ENCODE peak calls at places on chromosomes 1 and 21, in ten cellular contexts. M is HS-5; P is CD8-positive, alpha-beta memory T cell; A is left ventricle myocardium inferior; X is heart right ventricle; R is cardiac fibroblast; N is iPS-NIHi11; G is ecto neural progenitor cell; C is psoas muscle; Q is mucosa of descending colon. K is an unnamed sample.
A peak's percentile ranks its signal among the peaks of the same experiment; 100 is the strongest.

GRCh38 chr1:17149771-17150170 is 30.5 kb upstream of the PADI2 start:
- DNase-seq in M (no peak), P (no peak), A (no peak), X (no peak), R (no peak), N (no peak), G (no peak), C (no peak), Q (no peak), K (no peak)

GRCh38 chr1:203408485-203409229 is 57.7 kb upstream of the FMOD start:
- DNase-seq in M (no peak), P (no peak), A (peak; percentile 76), X (peak; percentile 74), R (peak; percentile 64), N (no peak), G (no peak), C (peak; percentile 83), Q (peak; percentile 70), K (peak; percentile 61)

GRCh38 chr1:67338642-67339041 is 31.0 kb downstream of the IL12RB2 start:
- DNase-seq in M (no peak), P (no peak), A (no peak), X (no peak), R (no peak), N (no peak), G (no peak), C (no peak), Q (no peak), K (no peak)

GRCh38 chr1:167173516-167174184 is 47.0 kb upstream of the POU2F1 start:
- DNase-seq in M (no peak), P (no peak), A (no peak), X (no peak), R (peak; percentile 19), N (no peak), G (no peak), C (no peak), Q (no peak), K (no peak)

GRCh38 chr1:223253916-223254315 is 110.1 kb downstream of the SUSD4 start:
- DNase-seq in M (no peak), P (no peak), A (no peak), X (no peak), R (no peak), N (no peak), G (no peak), C (no peak), Q (no peak), K (no peak)

GRCh38 chr1:2330511-2331199 is 60.7 kb downstream of the MORN1 start:
- DNase-seq in M (no peak), P (no peak), A (no peak), X (no peak), R (peak; percentile 81), N (no peak), G (no peak), C (peak; percentile 82), Q (no peak), K (no peak)

GRCh38 chr1:2482588-2482987 is 6.5 kb downstream of the PLCH2 start:
- DNase-seq in M (no peak), P (no peak), A (no peak), X (no peak), R (no peak), N (peak; percentile 76), G (no peak), C (no peak), Q (no peak), K (no peak)

GRCh38 chr1:62891961-62892562 is 108.1 kb downstream of the ATG4C start:
- DNase-seq in M (no peak), P (no peak), A (no peak), X (no peak), R (no peak), N (no peak), G (no peak), C (no peak), Q (no peak), K (no peak)

GRCh38 chr21:42630626-42631025 is 22.8 kb upstream of the PDE9A start:
- DNase-seq in M (no peak), P (no peak), A (no peak), X (no peak), R (no peak), N (no peak), G (no peak), C (no peak), Q (no peak), K (no peak)

GRCh38 chr1:50976111-50976889 is 6.3 kb downstream of the CDKN2C start:
- DNase-seq in M (no peak), P (no peak), A (no peak), X (no peak), R (no peak), N (peak; percentile 46), G (peak; percentile 49), C (no peak), Q (no peak), K (no peak)

GRCh38 chr1:227939791-227940771 is 7.7 kb downstream of the WNT9A start:
- DNase-seq in M (no peak), P (no peak), A (no peak), X (no peak), R (no peak), N (no peak), G (peak; percentile 39), C (no peak), Q (no peak), K (no peak)

GRCh38 chr1:79044974-79045650 is 38.6 kb upstream of the ADGRL4 start:
- DNase-seq in M (no peak), P (no peak), A (no peak), X (no peak), R (no peak), N (no peak), G (peak; percentile 52), C (no peak), Q (no peak), K (no peak)

GRCh38 chr1:53337499-53337898 is 9.6 kb upstream of the LRP8 start:
- DNase-seq in M (no peak), P (no peak), A (no peak), X (no peak), R (no peak), N (no peak), G (no peak), C (no peak), Q (no peak), K (no peak)

GRCh38 chr1:84550826-84551225 is 23.4 kb downstream of the CTBS start:
- DNase-seq in M (no peak), P (no peak), A (no peak), X (no peak), R (peak; percentile 45), N (no peak), G (no peak), C (no peak), Q (no peak), K (no peak)

GRCh38 chr1:20074725-20075171 is 4.8 kb downstream of the PLA2G5 start:
- DNase-seq in M (no peak), P (no peak), A (no peak), X (no peak), R (peak; percentile 54), N (no peak), G (peak; percentile 29), C (no peak), Q (no peak), K (no peak)

GRCh38 chr1:34983700-34984355 is 1.3 kb downstream of the TMEM35B start:
- DNase-seq in M (no peak), P (no peak), A (no peak), X (no peak), R (peak; percentile 34), N (no peak), G (no peak), C (no peak), Q (peak; percentile 5), K (no peak)

GRCh38 chr1:180294711-180295110 is 64.6 kb downstream of the LHX4 start:
- DNase-seq in M (no peak), P (no peak), A (no peak), X (no peak), R (no peak), N (no peak), G (no peak), C (no peak), Q (no peak), K (no peak)

GRCh38 chr1:198492872-198493271 is 47.6 kb downstream of the ATP6V1G3 start:
- DNase-seq in M (peak; percentile 84), P (no peak), A (no peak), X (no peak), R (peak; percentile 86), N (no peak), G (no peak), C (no peak), Q (no peak), K (no peak)

GRCh38 chr1:228350831-228351781 is 55.5 kb downstream of the TRIM11 start:
- DNase-seq in M (no peak), P (no peak), A (peak; percentile 13), X (peak; percentile 11), R (no peak), N (no peak), G (no peak), C (peak; percentile 15), Q (no peak), K (no peak)

GRCh38 chr1:210360852-210361477 is 32.3 kb downstream of the HHAT start:
- DNase-seq in M (no peak), P (no peak), A (no peak), X (no peak), R (peak; percentile 73), N (peak; percentile 40), G (no peak), C (no peak), Q (no peak), K (no peak)

GRCh38 chr1:162872981-162873380 is 12.0 kb upstream of the CCDC190 start:
- DNase-seq in M (no peak), P (no peak), A (no peak), X (no peak), R (peak; percentile 68), N (no peak), G (no peak), C (no peak), Q (no peak), K (no peak)

GRCh38 chr1:6059866-6060265 is 14.2 kb downstream of the KCNAB2 start:
- DNase-seq in M (no peak), P (no peak), A (no peak), X (no peak), R (no peak), N (no peak), G (no peak), C (no peak), Q (no peak), K (no peak)

GRCh38 chr1:231628207-231628876 is 1.8 kb downstream of the DISC1 start:
- DNase-seq in M (peak; percentile 49), P (no peak), A (no peak), X (no peak), R (peak; percentile 16), N (no peak), G (no peak), C (no peak), Q (no peak), K (no peak)